ENCODE peak calls at places on chromosomes 13 and 19, in four cellular contexts. C is GM12878, K is K562, J is HL-60. A is an unnamed sample.

GRCh38 chr13:114004416-114005205 is 30.7 kb upstream of the C13orf46 start:
- DNase-seq in C (no peak), K (peak; percentile 71), J (no peak), A (no peak)

GRCh38 chr19:2983351-2984195 is 6.2 kb downstream of the TLE6 start:
- DNase-seq in C (no peak), K (peak; percentile 20), J (no peak), A (no peak)

GRCh38 chr19:4923379-4923747 is 14.1 kb downstream of the UHRF1 start:
- DNase-seq in C (no peak), K (no peak), J (no peak), A (no peak)

GRCh38 chr13:39119422-39119821 is 81.2 kb downstream of the NHLRC3 start:
- DNase-seq in C (no peak), K (no peak), J (no peak), A (no peak)

GRCh38 chr19:50661087-50661486 is 11.8 kb downstream of the C19orf81 start:
- DNase-seq in C (no peak), K (no peak), J (no peak), A (no peak)

GRCh38 chr13:105291987-105292386 is 1243.5 kb downstream of the EFNB2 start:
- DNase-seq in C (no peak), K (no peak), J (peak; percentile 62), A (no peak)

GRCh38 chr13:99228737-99229691 is 28.4 kb downstream of the UBAC2 start:
- DNase-seq in C (peak; percentile 91), K (no peak), J (peak; percentile 33), A (no peak)

GRCh38 chr19:5425260-5425659 is 30.0 kb upstream of the ZNRF4 start:
- DNase-seq in C (no peak), K (no peak), J (no peak), A (no peak)

GRCh38 chr13:35927554-35927953 is 203.6 kb downstream of the DCLK1 start:
- DNase-seq in C (no peak), K (no peak), J (no peak), A (no peak)

GRCh38 chr19:55092423-55093318 is 17.0 kb downstream of the EPS8L1 start:
- DNase-seq in C (no peak), K (no peak), J (no peak), A (no peak)

GRCh38 chr19:49188626-49189200 is 31.1 kb downstream of the TRPM4 start:
- DNase-seq in C (no peak), K (peak; percentile 4), J (no peak), A (no peak)

GRCh38 chr19:14337510-14337909 is 43.7 kb upstream of the ADGRE5 start:
- DNase-seq in C (no peak), K (peak; percentile 83), J (no peak), A (no peak)

GRCh38 chr13:96229356-96229755 is 139.4 kb downstream of the HS6ST3 start:
- DNase-seq in C (no peak), K (peak; percentile 21), J (peak; percentile 39), A (no peak)

GRCh38 chr13:93727301-93728141 is 500.9 kb downstream of the GPC6 start:
- DNase-seq in C (no peak), K (no peak), J (no peak), A (no peak)

DNA sequence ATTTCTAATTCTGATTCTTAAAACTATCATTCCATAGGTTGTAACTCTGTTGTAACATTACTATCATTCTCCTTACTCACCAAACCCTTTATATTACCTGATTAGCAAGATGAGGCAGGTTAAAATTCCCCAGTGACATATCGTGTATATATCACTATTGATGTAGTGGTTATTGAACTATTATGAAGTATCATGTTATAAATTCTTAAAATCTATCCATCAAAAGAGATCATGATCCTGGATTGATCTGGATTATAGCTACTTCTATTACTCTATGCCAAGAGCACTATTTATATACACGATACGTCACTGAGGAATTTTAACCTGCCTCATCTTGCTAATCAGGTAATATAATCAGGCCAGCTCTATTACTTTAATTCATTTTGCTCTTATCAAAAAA is 533.9 kb downstream of the SLITRK6 start:
- DNase-seq in C (no peak), K (no peak), J (no peak), A (no peak)
- TF ChIP-seq SPI1 in C (no peak), K (no peak), J (no peak), A (no peak)

DNA sequence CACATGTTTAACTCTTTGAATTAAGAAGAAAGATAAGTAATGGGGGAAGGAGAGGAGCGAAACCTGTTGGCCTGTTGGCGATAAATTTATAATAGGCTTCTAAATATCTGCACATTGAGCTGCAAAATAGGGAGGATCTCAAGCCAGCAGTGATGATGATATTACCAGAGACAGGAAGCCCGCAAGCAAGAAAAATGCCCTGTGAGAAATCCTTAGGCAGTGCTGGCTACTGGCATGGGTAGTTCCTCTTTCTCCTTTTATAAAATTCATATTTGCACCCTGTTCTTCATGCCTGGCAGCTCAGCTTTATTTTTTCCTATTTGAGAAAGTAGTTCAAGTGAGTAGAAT is 858 bp upstream of the USP12 start:
- DNase-seq in C (no peak), K (no peak), J (peak; percentile 79), A (no peak)
- TF ChIP-seq SPI1 in C (peak; percentile 47), K (no peak), J (peak; percentile 73), A (peak; percentile 36)

GRCh38 chr19:31505596-31505910 is 156.3 kb upstream of the TSHZ3 start:
- DNase-seq in C (no peak), K (no peak), J (no peak), A (no peak)
- TF ChIP-seq SPI1 in C (no peak), K (no peak), J (no peak), A (no peak)

GRCh38 chr13:101210774-101211173 is 205.5 kb downstream of the NALCN start:
- DNase-seq in C (no peak), K (no peak), J (no peak), A (no peak)
- TF ChIP-seq SPI1 in C (no peak), K (no peak), J (no peak), A (no peak)

A was measured in GM12891.